ENCODE peak calls at places on chromosomes 4 and X, in ten cellular contexts. U is NCI-H774, W is NCI-H1105, L is head of caudate nucleus, V is heart right ventricle, A is AG04450, C is GM18507, J is iPS DF 6.9, K is left kidney, R is neuronal stem cell. Q is an unnamed sample.
A peak's percentile ranks its signal among the peaks of the same experiment; 100 is the strongest.

GRCh38 chrX:149827254-149827653 is 45.5 kb downstream of the MAGEA9 start:
- DNase-seq in U (no peak), W (no peak), L (no peak), V (no peak), A (no peak), C (no peak), J (no peak), K (no peak), R (no peak), Q (no peak)

GRCh38 chr4:110619001-110619350 is 3.9 kb downstream of the PITX2 start:
- DNase-seq in U (no peak), W (no peak), L (no peak), V (no peak), A (no peak), C (no peak), J (no peak), K (no peak), R (no peak), Q (no peak)

GRCh38 chr4:26141101-26141830 is 179.5 kb upstream of the RBPJ start:
- DNase-seq in U (no peak), W (no peak), L (no peak), V (no peak), A (no peak), C (no peak), J (no peak), K (peak; percentile 26), R (no peak), Q (no peak)

GRCh38 chr4:128707864-128708263 is 101.6 kb upstream of the JADE1 start:
- DNase-seq in U (no peak), W (no peak), L (no peak), V (no peak), A (no peak), C (no peak), J (no peak), K (no peak), R (no peak), Q (no peak)

GRCh38 chr4:83876047-83876446 is 340.1 kb downstream of the GPAT3 start:
- DNase-seq in U (no peak), W (no peak), L (no peak), V (no peak), A (no peak), C (no peak), J (no peak), K (no peak), R (no peak), Q (no peak)

GRCh38 chr4:32206756-32207155 is 1486.6 kb downstream of the PCDH7 start:
- DNase-seq in U (no peak), W (no peak), L (no peak), V (no peak), A (no peak), C (no peak), J (no peak), K (no peak), R (no peak), Q (no peak)

GRCh38 chr4:99323761-99324160 is 2.6 kb upstream of the ADH1B start:
- DNase-seq in U (no peak), W (no peak), L (no peak), V (no peak), A (peak; percentile 7), C (no peak), J (no peak), K (no peak), R (no peak), Q (no peak)

GRCh38 chr4:159829184-159829583 is 726.3 kb downstream of the RAPGEF2 start:
- DNase-seq in U (no peak), W (no peak), L (no peak), V (no peak), A (no peak), C (no peak), J (no peak), K (no peak), R (no peak), Q (no peak)

GRCh38 chrX:151397741-151398070 is 700 bp downstream of the VMA21 start:
- DNase-seq in U (no peak), W (no peak), L (no peak), V (no peak), A (no peak), C (no peak), J (no peak), K (no peak), R (no peak), Q (no peak)

GRCh38 chr4:170004656-170005250 is 21.4 kb downstream of the MFAP3L start:
- DNase-seq in U (no peak), W (no peak), L (no peak), V (no peak), A (no peak), C (no peak), J (no peak), K (peak; percentile 42), R (peak; percentile 42), Q (no peak)

GRCh38 chr4:37803348-37803973 is 23.0 kb upstream of the PGM2 start:
- DNase-seq in U (peak; percentile 28), W (no peak), L (no peak), V (no peak), A (no peak), C (no peak), J (no peak), K (peak; percentile 76), R (no peak), Q (no peak)

GRCh38 chr4:74794341-74794801 is at the start of gene BTC:
- DNase-seq in U (peak; percentile 23), W (peak; percentile 47), L (no peak), V (peak; percentile 13), A (no peak), C (no peak), J (no peak), K (peak; percentile 84), R (peak; percentile 18), Q (peak; percentile 41)

GRCh38 chr4:41169256-41169655 is 45.1 kb downstream of the APBB2 start:
- DNase-seq in U (peak; percentile 54), W (peak; percentile 37), L (no peak), V (no peak), A (no peak), C (no peak), J (no peak), K (no peak), R (no peak), Q (no peak)

GRCh38 chr4:84938316-84938715 is 28.2 kb downstream of the WDFY3 start:
- DNase-seq in U (no peak), W (no peak), L (no peak), V (no peak), A (peak; percentile 20), C (no peak), J (no peak), K (no peak), R (no peak), Q (no peak)

GRCh38 chr4:4412661-4413372 is 25.9 kb downstream of the NSG1 start:
- DNase-seq in U (no peak), W (no peak), L (no peak), V (no peak), A (no peak), C (no peak), J (no peak), K (no peak), R (no peak), Q (no peak)

GRCh38 chr4:8427262-8427661 is 13.3 kb downstream of the ACOX3 start:
- DNase-seq in U (no peak), W (no peak), L (no peak), V (no peak), A (no peak), C (no peak), J (no peak), K (no peak), R (no peak), Q (no peak)

GRCh38 chr4:98352940-98353339 is 91.8 kb downstream of the RAP1GDS1 start:
- DNase-seq in U (no peak), W (no peak), L (no peak), V (no peak), A (no peak), C (no peak), J (no peak), K (no peak), R (no peak), Q (no peak)

GRCh38 chr4:182655321-182655720 is 261.9 kb downstream of the DCTD start:
- DNase-seq in U (no peak), W (no peak), L (peak; percentile 15), V (no peak), A (no peak), C (no peak), J (no peak), K (no peak), R (no peak), Q (no peak)

GRCh38 chrX:114152130-114152529 is 431.8 kb upstream of the HTR2C start:
- DNase-seq in U (no peak), W (no peak), L (no peak), V (no peak), A (no peak), C (no peak), J (no peak), K (no peak), R (no peak), Q (no peak)

GRCh38 chrX:123860983-123861382 is 1.1 kb downstream of the XIAP start:
- DNase-seq in U (no peak), W (peak; percentile 1), L (no peak), V (no peak), A (no peak), C (no peak), J (no peak), K (peak; percentile 10), R (no peak), Q (peak; percentile 5)

GRCh38 chrX:291411-291901 is 10.3 kb downstream of the PLCXD1 start:
- DNase-seq in U (no peak), W (no peak), L (no peak), V (no peak), A (no peak), C (no peak), J (no peak), K (no peak), R (no peak), Q (no peak)

GRCh38 chr4:40621592-40622512 is 7.8 kb downstream of the RBM47 start:
- DNase-seq in U (peak; percentile 13), W (no peak), L (no peak), V (peak; percentile 31), A (peak; percentile 94), C (no peak), J (no peak), K (no peak), R (no peak), Q (no peak)

GRCh38 chrX:122739770-122740169 is 444.3 kb upstream of the GRIA3 start:
- DNase-seq in U (no peak), W (no peak), L (no peak), V (no peak), A (no peak), C (no peak), J (no peak), K (no peak), R (no peak), Q (no peak)

GRCh38 chrX:142084611-142085010 is 120.5 kb downstream of the MAGEC2 start:
- DNase-seq in U (no peak), W (no peak), L (no peak), V (no peak), A (no peak), C (no peak), J (no peak), K (peak; percentile 12), R (no peak), Q (no peak)

GRCh38 chr4:153465922-153466636 is at the start of gene TMEM131L:
- DNase-seq in U (peak; percentile 34), W (peak; percentile 8), L (peak; percentile 83), V (peak; percentile 77), A (no peak), C (no peak), J (no peak), K (peak; percentile 90), R (peak; percentile 75), Q (no peak)

GRCh38 chr4:28373601-28374000 is 1513.0 kb downstream of the STIM2 start:
- DNase-seq in U (no peak), W (no peak), L (no peak), V (no peak), A (no peak), C (no peak), J (no peak), K (no peak), R (no peak), Q (no peak)